ENCODE peak calls at places on chromosomes 2 and 18, in six cellular contexts. W is HCT116, P is stomach, K is IMR-90, S is GM12891, D is ovary. J is an unnamed sample.

GRCh38 chr2:218016810-218017209 is 14.0 kb upstream of the TNS1 start:
- DNase-seq in D (no peak), W (no peak), S (no peak), K (no peak), P (no peak), J (no peak)

GRCh38 chr2:233690444-233690843 is 2.2 kb upstream of the UGT1A6 start:
- DNase-seq in D (no peak), W (no peak), S (no peak), P (no peak), K (peak; percentile 3), J (no peak)

GRCh38 chr2:63424329-63425078 is 163.8 kb downstream of the WDPCP start:
- DNase-seq in K (peak; percentile 41), D (no peak), W (peak; percentile 56), P (no peak), S (peak; percentile 6), J (no peak)

GRCh38 chr2:3126171-3126685 is 251.4 kb downstream of the EIPR1 start:
- DNase-seq in D (no peak), P (no peak), S (no peak), W (no peak), K (no peak), J (no peak)

GRCh38 chr2:215784371-215784783 is 229.0 kb downstream of the MREG start:
- DNase-seq in P (no peak), S (no peak), K (peak; percentile 90), W (no peak), D (peak; percentile 30), J (no peak)

GRCh38 chr2:85579266-85579935 is 2.0 kb downstream of the VAMP8 start:
- DNase-seq in P (no peak), D (no peak), S (no peak), W (no peak), K (no peak), J (no peak)

GRCh38 chr2:74250189-74250631 is 51.8 kb downstream of the MTHFD2 start:
- DNase-seq in P (peak; percentile 59), K (peak; percentile 40), S (peak; percentile 63), W (peak; percentile 36), D (peak; percentile 30), J (peak; percentile 45)

GRCh38 chr18:57784034-57784815 is 18.9 kb downstream of the ATP8B1 start:
- DNase-seq in S (no peak), K (peak; percentile 87), P (no peak), W (no peak), D (no peak), J (no peak)

GRCh38 chr2:108189316-108189715 is 50.5 kb upstream of the SULT1C3 start:
- DNase-seq in K (no peak), P (no peak), S (no peak), D (no peak), W (no peak), J (no peak)

GRCh38 chr2:188853307-188853706 is 120.9 kb upstream of the COL3A1 start:
- DNase-seq in W (no peak), S (no peak), D (no peak), K (peak; percentile 96), P (no peak), J (no peak)

GRCh38 chr2:121486191-121486590 is 44.5 kb upstream of the RNU4ATAC start:
- DNase-seq in D (no peak), K (no peak), W (no peak), P (no peak), S (no peak), J (no peak)

GRCh38 chr2:95314964-95315611 is 17.9 kb downstream of the KCNIP3 start:
- DNase-seq in K (peak; percentile 7), W (peak; percentile 32), P (peak; percentile 65), D (no peak), S (peak; percentile 56), J (no peak)

GRCh38 chr2:147025611-147026010 is 819.2 kb upstream of the ACVR2A start:
- DNase-seq in D (no peak), W (no peak), P (no peak), K (no peak), S (no peak), J (no peak)

GRCh38 chr18:37179384-37179783 is 350.5 kb downstream of the KIAA1328 start:
- DNase-seq in D (no peak), K (no peak), W (no peak), P (peak; percentile 55), S (no peak), J (no peak)

GRCh38 chr2:27212626-27213471 is 781 bp upstream of the SLC5A6 start:
- DNase-seq in K (peak; percentile 76), D (no peak), P (no peak), W (no peak), S (no peak), J (no peak)

GRCh38 chr18:8354304-8354703 is 254.9 kb upstream of the RAB12 start:
- DNase-seq in S (no peak), K (no peak), D (no peak), W (no peak), P (no peak), J (no peak)

GRCh38 chr18:304887-305529 is 37.2 kb upstream of the THOC1 start:
- DNase-seq in S (no peak), P (no peak), D (no peak), W (no peak), K (no peak), J (no peak)

GRCh38 chr2:149989447-149990063 is 402.0 kb upstream of the MMADHC start:
- DNase-seq in P (peak; percentile 55), S (no peak), D (no peak), K (peak; percentile 51), W (no peak), J (no peak)

GRCh38 chr2:46645681-46646162 is 166.4 kb downstream of the TMEM247 start:
- DNase-seq in K (peak; percentile 93), P (peak; percentile 29), S (no peak), D (peak; percentile 64), W (no peak), J (peak; percentile 47)

GRCh38 chr2:239274391-239275001 is 126.3 kb downstream of the HDAC4 start:
- DNase-seq in K (peak; percentile 70), P (peak; percentile 29), W (peak; percentile 58), S (no peak), D (peak; percentile 10), J (peak; percentile 53)

GRCh38 chr2:31216734-31217133 is 581 bp downstream of the CAPN14 start:
- DNase-seq in S (no peak), D (no peak), W (no peak), K (no peak), P (no peak), J (no peak)

GRCh38 chr2:186422226-186422625 is 63.8 kb upstream of the ZC3H15 start:
- DNase-seq in S (no peak), K (peak; percentile 96), W (no peak), D (peak; percentile 13), P (no peak), J (peak; percentile 39)

GRCh38 chr2:159148891-159149290 is 137.6 kb downstream of the WDSUB1 start:
- DNase-seq in S (no peak), K (no peak), W (no peak), D (no peak), P (no peak), J (no peak)

GRCh38 chr2:222711315-222711940 is 40.0 kb downstream of the MOGAT1 start:
- DNase-seq in S (no peak), K (no peak), P (no peak), W (no peak), D (no peak), J (no peak)

GRCh38 chr2:222707102-222707688 is 35.7 kb downstream of the MOGAT1 start:
- DNase-seq in P (no peak), S (no peak), K (no peak), W (no peak), D (no peak), J (no peak)

GRCh38 chr2:222707689-222708273 is 36.3 kb downstream of the MOGAT1 start:
- DNase-seq in W (no peak), K (peak; percentile 87), P (no peak), D (no peak), S (no peak), J (no peak)

GRCh38 chr2:222708274-222708710 is 36.8 kb downstream of the MOGAT1 start:
- DNase-seq in D (peak; percentile 68), K (peak; percentile 74), P (peak; percentile 89), W (peak; percentile 64), S (no peak), J (peak; percentile 72)

DNA sequence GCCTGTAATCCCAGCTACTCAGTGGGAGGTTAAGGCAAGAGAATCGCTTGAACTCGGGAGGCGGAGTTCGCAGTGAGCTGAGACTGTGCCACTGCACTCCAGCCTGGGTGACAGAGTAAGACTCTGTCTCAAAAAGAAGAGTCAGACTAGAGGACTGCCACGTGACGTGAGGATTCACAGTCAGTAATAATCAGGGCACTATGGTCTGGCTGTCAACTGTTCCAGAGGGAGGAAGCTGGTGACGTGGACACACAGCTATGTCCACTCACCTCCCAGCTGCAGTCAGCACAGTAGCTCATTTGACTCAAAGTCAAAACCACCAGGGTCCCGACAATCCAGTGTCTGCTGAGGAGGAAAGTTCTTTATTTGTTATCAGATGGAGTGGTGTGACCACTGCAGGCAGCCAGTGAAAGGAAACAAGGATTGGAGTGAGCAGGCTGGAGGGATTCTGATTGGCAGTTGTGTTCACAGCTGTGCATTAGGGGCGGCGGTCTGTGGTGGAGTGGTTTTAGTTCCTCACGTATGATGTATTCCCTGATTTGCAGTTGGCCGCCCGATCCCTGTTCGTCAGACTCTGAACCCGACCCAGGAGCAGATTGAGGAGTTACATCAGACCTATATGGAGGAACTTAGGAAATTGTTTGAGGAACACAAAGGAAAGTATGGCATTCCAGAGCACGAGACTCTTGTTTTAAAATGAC is 37.9 kb downstream of the MOGAT1 start:
- DNase-seq in W (peak; percentile 83), D (no peak), P (peak; percentile 45), S (no peak), K (peak; percentile 99), J (peak; percentile 22)
- TF ChIP-seq POLR2A in W (no peak), D (no peak), P (no peak), S (no peak), K (peak; percentile 21), J (no peak)

GRCh38 chr2:119940856-119941255 is 72.0 kb upstream of the EPB41L5 start:
- DNase-seq in D (no peak), W (no peak), P (no peak), K (no peak), S (no peak), J (no peak)
- TF ChIP-seq POLR2A in D (no peak), W (no peak), P (no peak), K (no peak), S (no peak), J (no peak)

DNA sequence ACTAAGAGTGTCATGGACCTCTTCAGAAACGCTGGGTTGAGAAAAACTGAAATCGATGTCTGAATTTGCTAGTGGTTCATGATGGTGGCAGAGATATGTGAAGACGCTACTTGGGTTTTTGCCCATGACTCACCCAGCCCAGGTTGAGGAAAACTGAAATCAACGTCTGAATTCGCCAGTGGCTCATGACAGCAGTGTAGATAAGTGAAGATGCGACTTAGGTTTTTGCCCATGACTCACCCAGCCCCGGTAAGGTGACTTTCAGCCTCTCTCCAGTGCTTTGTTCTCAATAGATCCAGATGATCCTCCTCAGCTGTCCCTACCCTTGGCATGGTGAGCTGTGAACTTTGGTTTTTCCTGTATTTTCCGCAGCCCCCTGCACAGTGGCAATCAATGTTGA is 105.3 kb upstream of the SIX3 start:
- DNase-seq in K (no peak), W (no peak), S (no peak), D (no peak), P (no peak), J (no peak)
- TF ChIP-seq POLR2A in K (no peak), W (no peak), S (no peak), D (no peak), P (no peak), J (no peak)

GRCh38 chr2:152718047-152718908 is at the start of gene ARL6IP6:
- DNase-seq in K (peak; percentile 84), P (peak; percentile 93), W (peak; percentile 84), S (peak; percentile 55), D (peak; percentile 89), J (peak; percentile 89)
- TF ChIP-seq POLR2A in K (peak; percentile 76), P (peak; percentile 63), W (peak; percentile 91), S (peak; percentile 79), D (peak; percentile 65), J (peak; percentile 81)